ENCODE peak calls at places on chromosome 7, in ten cellular contexts. O is kidney, L is cardiac muscle cell, M is cardiac fibroblast, S is bronchial epithelial cell, U is ovary, E is A549, A is IMR-90, Q is tibial nerve, F is fibroblast of the aortic adventitia. V is an unnamed sample.

GRCh38 chr7:50357346-50357745 is 52.8 kb downstream of the IKZF1 start:
- DNase-seq in Q (no peak), F (no peak), U (no peak), S (no peak), A (no peak), L (no peak), E (no peak), M (no peak), O (no peak), V (no peak)

GRCh38 chr7:155358066-155358947 is 60.6 kb downstream of the INSIG1 start:
- DNase-seq in O (peak), Q (no peak), E (no peak), L (no peak), F (no peak), S (no peak), M (no peak), A (no peak), U (no peak), V (no peak)

GRCh38 chr7:79462334-79462733 is 8.9 kb upstream of the MAGI2 start:
- DNase-seq in S (peak), U (no peak), A (no peak), O (no peak), L (no peak), E (no peak), M (no peak), F (no peak), Q (no peak), V (peak)

GRCh38 chr7:46301677-46302076 is 380.6 kb upstream of the IGFBP3 start:
- DNase-seq in S (peak), U (no peak), L (no peak), A (peak), F (peak), Q (no peak), M (peak), E (no peak), O (no peak), V (peak)

GRCh38 chr7:66335318-66335717 is 130.2 kb downstream of the TPST1 start:
- DNase-seq in O (no peak), Q (no peak), F (no peak), E (no peak), S (no peak), L (no peak), U (no peak), M (no peak), A (peak), V (no peak)

GRCh38 chr7:28615091-28615490 is 202.8 kb downstream of the CREB5 start:
- DNase-seq in O (no peak), S (no peak), L (peak), E (no peak), F (peak), A (no peak), U (no peak), Q (no peak), M (no peak), V (peak)

GRCh38 chr7:65448824-65449504 is 75.3 kb downstream of the ZNF92 start:
- DNase-seq in U (no peak), E (no peak), Q (no peak), O (no peak), A (peak), M (peak), F (peak), L (no peak), S (peak), V (peak)

GRCh38 chr7:20826243-20826642 is 39.6 kb upstream of the SP8 start:
- DNase-seq in O (no peak), S (no peak), Q (no peak), U (no peak), M (no peak), E (no peak), F (no peak), A (no peak), L (no peak), V (no peak)

GRCh38 chr7:36985866-36986402 is 261.6 kb upstream of the AOAH start:
- DNase-seq in F (no peak), O (no peak), U (no peak), L (no peak), M (no peak), Q (no peak), E (no peak), A (no peak), S (no peak), V (no peak)

GRCh38 chr7:123811056-123811455 is 33.9 kb upstream of the HYAL4 start:
- DNase-seq in O (no peak), M (peak), U (no peak), F (peak), E (no peak), A (no peak), Q (no peak), S (peak), L (no peak), V (no peak)

GRCh38 chr7:111091623-111092370 is 870 bp downstream of the LRRN3 start:
- DNase-seq in L (no peak), F (no peak), Q (no peak), O (no peak), M (no peak), E (no peak), S (no peak), A (no peak), U (no peak), V (no peak)

GRCh38 chr7:157211710-157212109 is 73.0 kb downstream of the UBE3C start:
- DNase-seq in Q (no peak), E (no peak), U (no peak), S (no peak), O (no peak), A (peak), M (peak), L (no peak), F (peak), V (no peak)

GRCh38 chr7:90918303-90918702 is 322.2 kb downstream of the CDK14 start:
- DNase-seq in E (no peak), A (no peak), S (no peak), L (no peak), O (no peak), U (no peak), M (no peak), F (no peak), Q (no peak), V (no peak)

GRCh38 chr7:94345907-94346306 is 48.8 kb upstream of the COL1A2 start:
- DNase-seq in O (no peak), U (no peak), S (no peak), A (no peak), Q (no peak), F (no peak), M (no peak), L (no peak), E (no peak), V (no peak)

GRCh38 chr7:97025130-97025499 is 484 bp upstream of the DLX5 start:
- DNase-seq in Q (no peak), E (no peak), M (no peak), U (no peak), F (no peak), O (no peak), L (no peak), S (no peak), A (no peak), V (no peak)

GRCh38 chr7:159143780-159144755 is 599 bp downstream of the VIPR2 start:
- DNase-seq in E (no peak), Q (peak), S (no peak), A (no peak), M (peak), L (peak), U (peak), O (no peak), F (no peak), V (no peak)

GRCh38 chr7:143295870-143296269 is 7.7 kb downstream of the CASP2 start:
- DNase-seq in M (no peak), F (peak), Q (no peak), S (no peak), L (no peak), U (no peak), O (no peak), E (no peak), A (peak), V (peak)

GRCh38 chr7:43163885-43164284 is 51.4 kb downstream of the HECW1 start:
- DNase-seq in M (no peak), S (no peak), Q (no peak), E (no peak), L (no peak), F (no peak), O (no peak), A (no peak), U (no peak), V (no peak)

GRCh38 chr7:28292826-28293528 is 112.4 kb upstream of the JAZF1 start:
- DNase-seq in O (no peak), M (no peak), A (no peak), Q (no peak), U (no peak), S (no peak), L (no peak), F (peak), E (no peak), V (peak)

GRCh38 chr7:140605337-140605736 is 35.3 kb downstream of the DENND2A start:
- DNase-seq in L (no peak), S (peak), M (no peak), U (no peak), Q (no peak), F (peak), A (peak), O (no peak), E (no peak), V (peak)

GRCh38 chr7:127252380-127252718 is 392 bp downstream of the GRM8 start:
- DNase-seq in Q (no peak), F (no peak), E (no peak), S (no peak), M (no peak), U (no peak), L (no peak), O (no peak), A (no peak), V (no peak)

GRCh38 chr7:142882338-142882678 is 3.2 kb downstream of the TRPV6 start:
- DNase-seq in L (no peak), A (no peak), O (no peak), Q (no peak), E (no peak), U (no peak), F (no peak), S (no peak), M (no peak), V (no peak)

GRCh38 chr7:105779856-105780815 is 96.3 kb downstream of the ATXN7L1 start:
- DNase-seq in F (no peak), S (no peak), E (no peak), Q (no peak), M (no peak), U (no peak), O (no peak), A (no peak), L (no peak), V (no peak)

GRCh38 chr7:143373255-143373794 is 7.8 kb upstream of the ZYX start:
- DNase-seq in O (peak), F (no peak), M (no peak), L (no peak), U (no peak), A (no peak), E (no peak), S (no peak), Q (no peak), V (peak)

GRCh38 chr7:111312966-111313365 is 222.0 kb downstream of the LRRN3 start:
- DNase-seq in L (peak), O (no peak), E (no peak), A (peak), S (peak), M (peak), F (peak), Q (no peak), U (no peak), V (peak)

GRCh38 chr7:30184804-30185487 is 50.2 kb downstream of the MTURN start:
- DNase-seq in M (no peak), E (no peak), U (no peak), L (no peak), F (no peak), Q (no peak), A (no peak), O (no peak), S (no peak), V (no peak)

GRCh38 chr7:103446046-103446520 is at the start of gene SLC26A5:
- DNase-seq in O (peak), Q (no peak), S (peak), L (peak), M (no peak), E (no peak), A (no peak), F (no peak), U (no peak), V (peak)

GRCh38 chr7:67764312-67764711 is 767.7 kb downstream of the TYW1 start:
- DNase-seq in F (no peak), U (no peak), M (no peak), A (no peak), L (no peak), Q (no peak), E (no peak), S (no peak), O (no peak), V (no peak)

GRCh38 chr7:100019908-100020307 is 4.5 kb downstream of the ZKSCAN1 start:
- DNase-seq in M (no peak), O (no peak), F (no peak), A (no peak), U (no peak), E (no peak), S (no peak), L (peak), Q (no peak), V (no peak)

GRCh38 chr7:109178342-109178741 is 608.7 kb downstream of the DNAJB9 start:
- DNase-seq in U (no peak), Q (no peak), L (no peak), S (peak), F (no peak), E (no peak), A (no peak), M (no peak), O (no peak), V (no peak)

GRCh38 chr7:137129025-137129424 is 214.5 kb downstream of the PTN start:
- DNase-seq in U (no peak), A (no peak), O (no peak), S (no peak), E (no peak), Q (no peak), M (no peak), F (no peak), L (no peak), V (no peak)

GRCh38 chr7:30430300-30430699 is 48.3 kb downstream of the NOD1 start:
- DNase-seq in F (no peak), A (no peak), O (peak), E (no peak), L (peak), S (peak), Q (peak), M (peak), U (no peak), V (no peak)

GRCh38 chr7:37920619-37921339 is at the start of gene EPDR1:
- DNase-seq in A (no peak), U (peak), M (no peak), O (peak), L (peak), E (peak), F (no peak), S (no peak), Q (peak), V (peak)

GRCh38 chr7:82572195-82572880 is 128.8 kb upstream of the CACNA2D1 start:
- DNase-seq in S (peak), U (peak), A (peak), L (peak), O (peak), F (peak), M (peak), E (peak), Q (peak), V (peak)

GRCh38 chr7:55335786-55336185 is 29.4 kb upstream of the LANCL2 start:
- DNase-seq in U (no peak), L (no peak), S (no peak), O (no peak), A (no peak), M (no peak), E (no peak), Q (no peak), F (no peak), V (no peak)

GRCh38 chr7:55342216-55342871 is 22.8 kb upstream of the LANCL2 start:
- DNase-seq in L (no peak), O (peak), E (no peak), Q (no peak), A (no peak), M (no peak), S (no peak), F (no peak), U (no peak), V (no peak)

GRCh38 chr7:55335151-55335550 is 30.0 kb upstream of the LANCL2 start:
- DNase-seq in F (no peak), A (no peak), M (no peak), L (no peak), E (no peak), U (no peak), Q (no peak), S (no peak), O (no peak), V (no peak)

GRCh38 chr7:55339033-55339995 is 25.8 kb upstream of the LANCL2 start:
- DNase-seq in A (no peak), L (no peak), O (no peak), S (no peak), E (no peak), Q (no peak), U (no peak), F (no peak), M (no peak), V (no peak)

GRCh38 chr7:55336540-55336939 is 28.6 kb upstream of the LANCL2 start:
- DNase-seq in M (no peak), S (no peak), F (no peak), E (no peak), L (no peak), Q (no peak), A (no peak), U (no peak), O (no peak), V (no peak)
- TF ChIP-seq CTCF in M (no peak), S (no peak), F (no peak), E (no peak), L (no peak), Q (no peak), A (no peak), U (no peak), O (no peak), V (no peak)

DNA sequence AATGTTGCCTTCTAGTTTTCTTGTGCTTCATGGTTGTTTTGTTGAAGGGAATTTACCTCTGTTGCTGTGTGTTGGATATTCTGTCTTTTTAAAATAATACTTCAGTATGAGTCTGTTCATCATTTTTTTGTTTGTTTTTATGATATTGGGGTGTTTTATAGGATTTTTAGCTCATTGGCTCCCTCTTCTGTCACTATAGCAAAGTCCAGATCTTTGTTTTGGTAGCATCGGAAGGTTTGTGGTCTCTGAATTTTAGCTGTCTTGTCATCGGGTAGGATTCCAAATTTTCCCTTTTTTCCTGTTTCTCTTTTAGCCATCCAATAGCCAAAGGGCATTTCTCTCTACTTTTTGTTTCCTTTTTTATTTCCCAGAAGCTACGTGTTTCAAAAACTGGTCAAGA is 91.4 kb downstream of the EXOC4 start:
- DNase-seq in L (no peak), M (peak), U (no peak), Q (no peak), E (peak), F (peak), A (peak), O (no peak), S (no peak), V (no peak)
- TF ChIP-seq CTCF in L (peak), M (peak), U (no peak), Q (no peak), E (peak), F (peak), A (peak), O (no peak), S (peak), V (peak)

GRCh38 chr7:101861223-101861775 is 43.9 kb downstream of the CUX1 start:
- DNase-seq in O (no peak), S (no peak), A (no peak), Q (no peak), L (no peak), F (no peak), U (no peak), M (no peak), E (no peak), V (no peak)

GRCh38 chr7:101862280-101863220 is 45.1 kb downstream of the CUX1 start:
- DNase-seq in L (peak), S (no peak), E (no peak), M (no peak), Q (no peak), O (peak), U (no peak), A (peak), F (no peak), V (no peak)

GRCh38 chr7:101858437-101859385 is 41.3 kb downstream of the CUX1 start:
- DNase-seq in Q (no peak), F (no peak), O (no peak), L (no peak), U (no peak), E (no peak), S (no peak), A (no peak), M (no peak), V (no peak)

GRCh38 chr7:101859411-101860106 is 42.1 kb downstream of the CUX1 start:
- DNase-seq in M (peak), E (no peak), F (peak), O (no peak), L (no peak), S (no peak), A (no peak), U (no peak), Q (peak), V (no peak)

DNA sequence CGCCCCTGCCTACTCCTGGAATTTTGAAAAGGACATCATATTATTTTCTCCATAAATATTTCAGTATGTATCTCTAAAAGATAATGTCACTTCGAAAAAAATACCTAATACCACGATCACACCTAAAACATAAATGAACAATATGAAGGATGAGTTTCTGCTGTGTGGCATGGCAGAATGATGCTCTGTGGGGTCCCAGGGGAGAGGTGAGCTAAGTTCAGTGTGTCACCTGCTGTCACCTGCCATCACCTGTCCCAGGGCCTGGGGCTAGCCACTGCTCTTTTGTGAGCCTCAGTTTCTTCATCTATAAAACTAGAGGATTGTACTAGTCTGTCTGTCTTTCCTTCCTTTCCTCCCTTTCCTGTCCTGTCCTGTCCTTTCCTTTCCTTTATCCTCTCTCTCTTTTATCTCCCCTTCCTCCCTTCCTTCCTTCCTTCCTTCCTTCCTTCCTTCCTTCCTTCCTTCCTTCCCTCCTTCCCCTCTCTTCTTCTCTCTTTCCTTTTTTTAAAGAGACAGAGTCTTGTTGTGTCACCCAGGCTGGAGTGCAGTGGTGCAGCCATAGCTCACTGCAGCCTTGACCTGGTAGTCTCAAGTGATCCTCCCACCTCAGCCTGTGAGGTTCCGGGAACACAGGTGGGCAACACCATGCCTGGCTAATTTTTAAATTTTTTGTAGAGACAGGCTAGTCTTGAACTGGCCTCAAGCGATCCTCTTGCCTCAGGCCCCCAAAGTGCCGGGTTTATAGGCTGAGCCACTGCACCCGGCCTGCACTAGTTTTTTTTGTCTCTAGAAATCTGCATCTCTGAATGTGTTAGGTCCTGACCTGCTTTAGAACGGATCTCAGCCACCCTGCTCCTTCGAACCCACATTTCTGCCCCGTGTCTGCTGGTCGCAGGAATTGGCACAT is 43.1 kb downstream of the CUX1 start:
- DNase-seq in O (peak), E (no peak), L (no peak), S (no peak), M (no peak), A (no peak), Q (no peak), F (no peak), U (no peak), V (no peak)
- TF ChIP-seq CTCF in O (no peak), E (no peak), L (no peak), S (no peak), M (no peak), A (no peak), Q (no peak), F (no peak), U (no peak), V (no peak)

DNA sequence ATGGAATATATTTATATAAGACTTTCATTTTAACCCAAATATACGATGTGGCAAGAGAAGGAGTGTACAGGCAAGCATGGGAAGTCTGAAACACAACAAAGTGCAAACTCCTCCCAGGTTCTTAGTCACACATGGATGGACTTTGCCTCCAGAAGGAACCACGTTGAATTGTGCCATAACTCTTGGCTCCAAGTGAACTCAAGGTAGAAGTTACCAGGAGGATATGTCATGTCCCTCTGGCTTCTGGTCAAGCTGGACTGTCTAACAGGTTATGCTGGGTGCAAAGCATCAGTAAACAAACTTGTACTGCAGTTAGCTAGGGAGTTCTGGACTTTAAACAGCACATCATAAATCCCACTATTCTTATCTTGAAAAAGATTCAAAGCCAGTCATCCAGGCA is 328.3 kb upstream of the TEX47 start:
- DNase-seq in S (no peak), A (no peak), F (no peak), L (no peak), M (no peak), U (no peak), Q (no peak), E (no peak), O (no peak), V (no peak)
- TF ChIP-seq CTCF in S (no peak), A (no peak), F (no peak), L (no peak), M (no peak), U (no peak), Q (no peak), E (no peak), O (no peak), V (no peak)

GRCh38 chr7:128406147-128406985 is 3.4 kb downstream of the IMPDH1 start:
- DNase-seq in A (no peak), L (no peak), E (no peak), U (no peak), O (no peak), Q (no peak), S (no peak), M (no peak), F (no peak), V (no peak)
- TF ChIP-seq CTCF in A (no peak), L (no peak), E (no peak), U (no peak), O (no peak), Q (no peak), S (no peak), M (no peak), F (no peak), V (no peak)

GRCh38 chr7:101598981-101599681 is 30.0 kb downstream of the MYL10 start:
- DNase-seq in O (no peak), U (no peak), S (no peak), E (no peak), M (no peak), F (no peak), A (no peak), Q (no peak), L (peak), V (no peak)
- TF ChIP-seq CTCF in O (no peak), U (no peak), S (no peak), E (no peak), M (no peak), F (no peak), A (no peak), Q (no peak), L (no peak), V (no peak)